ENCODE peak calls at places on chromosomes 3 and 15, in eight cellular contexts. F is endodermal cell, Z is lower lobe of right lung, B is neural crest cell, A is GM13976, J is psoas muscle, D is thyroid gland, X is body of pancreas. N is an unnamed sample.

GRCh38 chr3:73781536-73781935 is 156.8 kb upstream of the PDZRN3 start:
- DNase-seq in F (no peak), Z (no peak), B (no peak), A (no peak), J (no peak), D (no peak), X (no peak), N (no peak)

GRCh38 chr15:39801641-39802309 is 19.1 kb upstream of the FSIP1 start:
- DNase-seq in F (peak), Z (no peak), B (no peak), A (peak), J (no peak), D (peak), X (peak), N (peak)

GRCh38 chr3:112086018-112086854 is at the start of gene C3orf52:
- DNase-seq in F (peak), Z (peak), B (peak), A (peak), J (peak), D (peak), X (peak), N (peak)

GRCh38 chr3:157542711-157543485 is 39.7 kb upstream of the VEPH1 start:
- DNase-seq in F (peak), Z (peak), B (peak), A (peak), J (peak), D (peak), X (peak), N (peak)

GRCh38 chr3:136562031-136562430 is 190.1 kb downstream of the STAG1 start:
- DNase-seq in F (no peak), Z (no peak), B (no peak), A (no peak), J (no peak), D (no peak), X (no peak), N (no peak)

GRCh38 chr3:177447938-177448337 is 250.7 kb upstream of the TBL1XR1 start:
- DNase-seq in F (no peak), Z (peak), B (no peak), A (no peak), J (no peak), D (peak), X (peak), N (peak)

GRCh38 chr3:194536883-194537637 is 50.3 kb upstream of the ATP13A3 start:
- DNase-seq in F (no peak), Z (no peak), B (no peak), A (no peak), J (peak), D (peak), X (peak), N (peak)

GRCh38 chr15:68795298-68795848 is 25.3 kb downstream of the ANP32A start:
- DNase-seq in F (peak), Z (peak), B (peak), A (peak), J (peak), D (peak), X (peak), N (peak)

GRCh38 chr3:113533534-113533892 is 1.2 kb downstream of the SIDT1 start:
- DNase-seq in F (no peak), Z (no peak), B (no peak), A (peak), J (no peak), D (no peak), X (no peak), N (no peak)

GRCh38 chr3:155369244-155369643 is 75.8 kb upstream of the STRIT1 start:
- DNase-seq in F (no peak), Z (no peak), B (no peak), A (no peak), J (no peak), D (no peak), X (no peak), N (no peak)

GRCh38 chr15:80669599-80670273 is 25.4 kb upstream of the ABHD17C start:
- DNase-seq in F (no peak), Z (no peak), B (no peak), A (peak), J (no peak), D (peak), X (no peak), N (no peak)

GRCh38 chr15:38853608-38854007 is 289.0 kb upstream of the RASGRP1 start:
- DNase-seq in F (peak), Z (no peak), B (peak), A (no peak), J (no peak), D (no peak), X (no peak), N (peak)

GRCh38 chr3:88912294-88913014 is 195.0 kb upstream of the EPHA3 start:
- DNase-seq in F (peak), Z (no peak), B (peak), A (no peak), J (no peak), D (no peak), X (no peak), N (no peak)

GRCh38 chr3:10011644-10012043 is 14.6 kb upstream of the FANCD2 start:
- DNase-seq in F (no peak), Z (no peak), B (no peak), A (no peak), J (no peak), D (no peak), X (no peak), N (no peak)

GRCh38 chr3:8516047-8516671 is 14.5 kb downstream of the LMCD1 start:
- DNase-seq in F (no peak), Z (no peak), B (no peak), A (no peak), J (no peak), D (no peak), X (no peak), N (no peak)

GRCh38 chr15:55250951-55251350 is 38.7 kb downstream of the RAB27A start:
- DNase-seq in F (peak), Z (no peak), B (no peak), A (no peak), J (no peak), D (no peak), X (no peak), N (no peak)

GRCh38 chr3:98350082-98350481 is 3.6 kb upstream of the OR5K4 start:
- DNase-seq in F (no peak), Z (no peak), B (no peak), A (no peak), J (no peak), D (no peak), X (no peak), N (no peak)

GRCh38 chr3:70813306-70813705 is 500.9 kb upstream of the MDFIC2 start:
- DNase-seq in F (no peak), Z (no peak), B (no peak), A (no peak), J (no peak), D (no peak), X (no peak), N (no peak)

GRCh38 chr15:65769482-65769881 is 22.6 kb downstream of the DENND4A start:
- DNase-seq in F (no peak), Z (no peak), B (no peak), A (no peak), J (no peak), D (no peak), X (no peak), N (no peak)

GRCh38 chr3:124558898-124559649 is 171.2 kb upstream of the UMPS start:
- DNase-seq in F (peak), Z (peak), B (no peak), A (no peak), J (peak), D (peak), X (peak), N (peak)

GRCh38 chr3:36124118-36124796 is 256.0 kb upstream of the STAC start:
- DNase-seq in F (peak), Z (no peak), B (peak), A (no peak), J (no peak), D (no peak), X (no peak), N (peak)

GRCh38 chr3:36362973-36363372 is 17.3 kb upstream of the STAC start:
- DNase-seq in F (peak), Z (no peak), B (no peak), A (no peak), J (no peak), D (no peak), X (no peak), N (peak)

GRCh38 chr15:63492541-63493077 is 11.8 kb upstream of the USP3 start:
- DNase-seq in F (no peak), Z (no peak), B (no peak), A (no peak), J (no peak), D (no peak), X (no peak), N (no peak)

GRCh38 chr3:23203651-23204111 is 554 bp downstream of the UBE2E2 start:
- DNase-seq in F (no peak), Z (peak), B (peak), A (peak), J (peak), D (peak), X (peak), N (peak)

GRCh38 chr3:149393355-149394165 is 16.1 kb upstream of the TM4SF1 start:
- DNase-seq in F (peak), Z (peak), B (peak), A (peak), J (peak), D (peak), X (peak), N (peak)

GRCh38 chr3:56926513-56927282 is 124.9 kb upstream of the ARHGEF3 start:
- DNase-seq in F (no peak), Z (no peak), B (no peak), A (no peak), J (no peak), D (no peak), X (no peak), N (peak)

GRCh38 chr3:54443572-54444161 is 321.3 kb downstream of the CACNA2D3 start:
- DNase-seq in F (no peak), Z (no peak), B (no peak), A (no peak), J (no peak), D (no peak), X (no peak), N (no peak)

GRCh38 chr3:155908605-155909004 is 38.2 kb downstream of the GMPS start:
- DNase-seq in F (no peak), Z (no peak), B (no peak), A (no peak), J (no peak), D (no peak), X (no peak), N (no peak)

GRCh38 chr15:80440024-80440423 is 35.8 kb downstream of the ARNT2 start:
- DNase-seq in F (no peak), Z (no peak), B (no peak), A (no peak), J (no peak), D (no peak), X (no peak), N (no peak)

GRCh38 chr3:105353485-105354161 is 13.1 kb upstream of the ALCAM start:
- DNase-seq in F (peak), Z (peak), B (peak), A (no peak), J (peak), D (peak), X (no peak), N (peak)

GRCh38 chr3:57126244-57126643 is 38.9 kb downstream of the IL17RD start:
- DNase-seq in F (peak), Z (no peak), B (no peak), A (no peak), J (no peak), D (no peak), X (no peak), N (no peak)

GRCh38 chr3:38805765-38806386 is 10.1 kb downstream of the SCN10A start:
- DNase-seq in F (peak), Z (no peak), B (peak), A (peak), J (no peak), D (peak), X (peak), N (peak)

GRCh38 chr3:146895026-146895749 is 290.0 kb upstream of the PLSCR5 start:
- DNase-seq in F (no peak), Z (no peak), B (no peak), A (no peak), J (no peak), D (no peak), X (no peak), N (no peak)

DNA sequence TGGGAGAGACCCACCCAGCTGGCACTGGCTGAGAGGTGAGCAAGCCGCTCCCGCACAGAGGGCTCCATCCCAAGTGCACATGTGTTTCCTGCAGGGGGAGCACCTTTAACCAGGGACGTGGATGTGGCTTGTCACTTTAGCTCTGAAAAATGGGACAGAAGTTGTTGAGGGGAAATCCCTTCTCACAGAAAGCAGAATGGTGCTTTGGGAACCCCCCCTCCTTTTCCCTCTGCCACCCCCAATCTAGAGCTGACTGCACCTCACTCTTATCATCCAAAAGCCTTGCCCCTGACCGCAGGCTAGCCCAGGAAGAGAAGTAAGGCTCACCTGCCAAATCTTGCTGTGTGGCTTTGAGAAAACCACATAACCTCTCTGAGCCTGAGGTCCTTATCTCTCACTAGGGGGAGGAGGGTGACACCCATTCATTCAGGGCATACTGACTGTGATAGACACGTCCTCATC is 77.9 kb downstream of the RPN1 start:
- DNase-seq in F (peak), Z (no peak), B (no peak), A (peak), J (no peak), D (no peak), X (no peak), N (no peak)
- TF ChIP-seq CTCF in F (peak), Z (peak), B (peak), A (peak), J (no peak), D (no peak), X (no peak), N (no peak)

DNA sequence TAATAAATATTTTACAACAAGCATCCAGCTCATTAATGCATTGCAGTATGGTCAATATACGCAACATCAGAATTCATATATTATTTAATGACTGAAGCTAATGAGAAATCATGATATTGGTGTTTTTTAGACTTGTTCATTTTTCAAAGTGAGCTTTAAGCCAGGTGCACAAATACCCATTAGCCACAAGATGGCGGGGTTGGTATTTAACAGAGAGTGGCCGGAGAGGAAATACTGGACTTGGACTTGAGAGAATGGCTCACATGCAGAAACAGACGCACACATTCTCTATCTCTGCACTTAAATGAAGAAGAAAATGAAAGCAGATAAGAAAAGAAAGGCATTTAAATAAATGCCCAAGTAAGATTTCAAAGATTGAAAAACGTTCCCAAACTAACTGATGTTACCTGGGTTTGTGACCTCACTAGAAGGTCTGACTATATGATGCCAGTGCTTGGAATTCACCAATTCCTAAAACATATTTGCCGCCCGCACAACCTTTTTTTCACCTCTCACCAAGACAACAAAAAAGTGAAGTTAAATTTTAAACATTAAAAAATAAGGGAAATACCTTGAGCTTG is 21.2 kb upstream of the CRBN start:
- DNase-seq in F (peak), Z (no peak), B (peak), A (peak), J (no peak), D (peak), X (peak), N (peak)
- TF ChIP-seq CTCF in F (peak), Z (peak), B (peak), A (peak), J (peak), D (peak), X (peak), N (peak)

DNA sequence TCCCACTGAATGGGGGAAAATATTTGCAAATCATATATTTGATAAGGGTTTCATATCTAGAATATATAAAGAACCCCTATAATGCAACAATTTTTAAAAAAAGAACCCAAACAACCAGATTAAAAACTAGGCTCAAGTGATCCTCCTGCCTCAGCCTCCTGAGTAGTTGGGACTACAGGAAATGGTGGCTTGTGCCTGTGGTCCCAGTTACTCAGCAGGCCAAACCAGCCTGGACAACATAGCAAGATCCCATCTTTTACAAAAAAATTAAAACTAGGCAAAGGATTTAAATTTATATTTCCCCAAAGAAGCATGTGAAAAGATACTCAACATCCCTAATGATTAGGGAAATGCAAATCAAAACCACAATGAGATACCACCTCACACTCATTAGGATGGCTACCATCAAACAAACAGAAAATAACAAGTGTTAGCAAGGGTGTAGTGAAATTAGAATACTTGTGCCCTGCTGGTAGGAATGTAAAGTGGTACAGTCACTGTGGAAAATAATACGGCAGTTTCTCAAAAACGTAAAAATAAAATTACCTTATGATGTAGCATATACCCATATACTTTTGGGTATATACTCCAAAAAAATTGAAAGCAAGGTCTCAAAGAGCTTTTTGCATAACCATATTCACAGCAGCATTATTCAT is 19.7 kb downstream of the TFDP2 start:
- DNase-seq in F (no peak), Z (no peak), B (no peak), A (no peak), J (no peak), D (no peak), X (no peak), N (no peak)
- TF ChIP-seq CTCF in F (peak), Z (no peak), B (peak), A (no peak), J (no peak), D (no peak), X (no peak), N (no peak)

GRCh38 chr15:43268111-43269105 is 1.7 kb upstream of the TGM5 start:
- DNase-seq in F (peak), Z (no peak), B (no peak), A (peak), J (no peak), D (no peak), X (no peak), N (no peak)
- TF ChIP-seq CTCF in F (peak), Z (peak), B (no peak), A (peak), J (peak), D (no peak), X (no peak), N (no peak)

GRCh38 chr3:188283347-188283746 is 129.4 kb downstream of the LPP start:
- DNase-seq in F (no peak), Z (no peak), B (no peak), A (no peak), J (no peak), D (no peak), X (peak), N (no peak)
- TF ChIP-seq CTCF in F (peak), Z (no peak), B (no peak), A (no peak), J (no peak), D (no peak), X (peak), N (no peak)

GRCh38 chr15:48954538-48954937 is 9.2 kb downstream of the SHC4 start:
- DNase-seq in F (peak), Z (no peak), B (no peak), A (no peak), J (no peak), D (no peak), X (no peak), N (no peak)
- TF ChIP-seq CTCF in F (no peak), Z (no peak), B (no peak), A (no peak), J (no peak), D (no peak), X (no peak), N (no peak)